ENCODE peak calls at places on chromosomes 11 and 22, in six cellular contexts. N is right atrium auricular region; T is nucleus accumbens; X is thoracic aorta; Y is CD4-positive, alpha-beta memory T cell; I is activated naive CD4-positive, alpha-beta T cell treated with anti-CD3 and anti-CD28 coated beads, Interleukin-2, amount 10 ng/mL, durations not matched to agents 7 days and 5 days. R is an unnamed sample.

GRCh38 chr11:111707039-111707690 is 59.0 kb downstream of the PPP2R1B start:
- DNase-seq in N (peak), T (no peak), X (no peak), Y (no peak), I (no peak), R (no peak)

GRCh38 chr11:73143126-73143838 is 1.2 kb upstream of the FCHSD2 start:
- DNase-seq in N (no peak), T (no peak), X (no peak), Y (no peak), I (no peak), R (no peak)

GRCh38 chr11:77479746-77480352 is 6.0 kb upstream of the PAK1 start:
- DNase-seq in N (no peak), T (no peak), X (no peak), Y (no peak), I (no peak), R (no peak)

GRCh38 chr11:69267395-69267805 is 26.6 kb upstream of the MYEOV start:
- DNase-seq in N (no peak), T (no peak), X (no peak), Y (no peak), I (no peak), R (no peak)

GRCh38 chr11:118918686-118919280 is 6.9 kb downstream of the BCL9L start:
- DNase-seq in N (no peak), T (no peak), X (no peak), Y (peak), I (peak), R (no peak)

GRCh38 chr11:112783945-112784322 is 177.3 kb upstream of the NCAM1 start:
- DNase-seq in N (no peak), T (no peak), X (no peak), Y (no peak), I (no peak), R (no peak)

GRCh38 chr11:936199-936598 is 10.5 kb downstream of the AP2A2 start:
- DNase-seq in N (no peak), T (no peak), X (no peak), Y (no peak), I (no peak), R (no peak)

GRCh38 chr22:44387486-44387885 is 74.7 kb upstream of the SHISAL1 start:
- DNase-seq in N (no peak), T (no peak), X (no peak), Y (no peak), I (peak), R (no peak)

GRCh38 chr11:17865765-17866428 is 131.3 kb downstream of the KCNC1 start:
- DNase-seq in N (no peak), T (no peak), X (no peak), Y (no peak), I (no peak), R (no peak)

GRCh38 chr11:69215784-69216415 is 60.2 kb downstream of the SMIM38 start:
- DNase-seq in N (no peak), T (no peak), X (no peak), Y (no peak), I (no peak), R (no peak)

GRCh38 chr11:116400081-116400480 is 372.7 kb downstream of the BUD13 start:
- DNase-seq in N (no peak), T (no peak), X (no peak), Y (no peak), I (no peak), R (no peak)

GRCh38 chr11:68025047-68025446 is 5.4 kb upstream of the NDUFS8 start:
- DNase-seq in N (no peak), T (no peak), X (no peak), Y (peak), I (no peak), R (no peak)

GRCh38 chr11:74179234-74180126 is 8.4 kb downstream of the PPME1 start:
- DNase-seq in N (no peak), T (no peak), X (no peak), Y (no peak), I (no peak), R (no peak)

GRCh38 chr11:2582958-2583604 is 116.7 kb downstream of the KCNQ1OT1 start:
- DNase-seq in N (peak), T (no peak), X (no peak), Y (no peak), I (peak), R (no peak)

GRCh38 chr11:17387811-17388210 is 648 bp downstream of the KCNJ11 start:
- DNase-seq in N (no peak), T (no peak), X (no peak), Y (no peak), I (no peak), R (no peak)

GRCh38 chr22:37269930-37270678 is 12.2 kb upstream of the CYTH4 start:
- DNase-seq in N (no peak), T (no peak), X (no peak), Y (no peak), I (no peak), R (no peak)

GRCh38 chr22:49426098-49426497 is 401.6 kb downstream of the BRD1 start:
- DNase-seq in N (no peak), T (no peak), X (no peak), Y (no peak), I (no peak), R (no peak)

GRCh38 chr11:27388001-27388400 is 25.0 kb upstream of the CCDC34 start:
- DNase-seq in N (no peak), T (no peak), X (no peak), Y (no peak), I (no peak), R (no peak)

GRCh38 chr22:28139993-28140392 is 220.9 kb upstream of the PITPNB start:
- DNase-seq in N (no peak), T (no peak), X (no peak), Y (no peak), I (no peak), R (no peak)

GRCh38 chr11:23543651-23544216 is 683.5 kb upstream of the CCDC179 start:
- DNase-seq in N (no peak), T (no peak), X (no peak), Y (no peak), I (no peak), R (no peak)

GRCh38 chr11:47376543-47377371 is 1.6 kb downstream of the SPI1 start:
- DNase-seq in N (no peak), T (no peak), X (no peak), Y (no peak), I (no peak), R (no peak)

GRCh38 chr22:43783777-43784176 is 28.3 kb downstream of the EFCAB6 start:
- DNase-seq in N (no peak), T (no peak), X (no peak), Y (no peak), I (no peak), R (no peak)

GRCh38 chr11:57424802-57425564 is 1.9 kb downstream of the SLC43A3 start:
- DNase-seq in N (peak), T (no peak), X (peak), Y (peak), I (peak), R (peak)

GRCh38 chr22:27456696-27457503 is 344.7 kb downstream of the MN1 start:
- DNase-seq in N (no peak), T (no peak), X (no peak), Y (no peak), I (no peak), R (no peak)

GRCh38 chr11:69645801-69646492 is 5.0 kb downstream of the CCND1 start:
- DNase-seq in N (no peak), T (no peak), X (no peak), Y (peak), I (peak), R (no peak)

GRCh38 chr11:8586184-8586583 is 7.8 kb downstream of the STK33 start:
- DNase-seq in N (no peak), T (no peak), X (no peak), Y (no peak), I (no peak), R (no peak)

GRCh38 chr22:46408568-46409506 is 73.3 kb downstream of the TRMU start:
- DNase-seq in N (no peak), T (no peak), X (no peak), Y (no peak), I (no peak), R (no peak)

GRCh38 chr11:34423300-34423699 is 15.4 kb upstream of the CAT start:
- DNase-seq in N (no peak), T (no peak), X (no peak), Y (no peak), I (no peak), R (no peak)

GRCh38 chr11:129041611-129042018 is 98.9 kb upstream of the TP53AIP1 start:
- DNase-seq in N (no peak), T (no peak), X (no peak), Y (no peak), I (no peak), R (no peak)

GRCh38 chr22:22182218-22182989 is 62.2 kb upstream of the VPREB1 start:
- DNase-seq in N (no peak), T (no peak), X (no peak), Y (no peak), I (no peak), R (no peak)

GRCh38 chr11:128247235-128247594 is 340.1 kb downstream of the ETS1 start:
- DNase-seq in N (no peak), T (no peak), X (no peak), Y (no peak), I (no peak), R (no peak)